ENCODE peak calls at places on chromosome 13, in ten cellular contexts. M is GF-D8; H is activated T-cell treated with anti-CD3 and anti-CD28 coated beads, Interleukin-2, amount 50 U/mL, for 48 hours; S is AG08396; N is AG08395; K is activated T-helper 1 cell treated with anti-CD3 and anti-CD28 coated beads, Interleukin-12 subunit alpha, Interleukin-12 subunit beta, Interleukin-2, Interleukin-4 antibody, amounts not matched to agents 30 ng/mL and 10 ng/mL and 1 ng/mL, durations not matched to agents 14 hours and 24 hours and 36 hours; I is NCI-H1694 treated with DMSO at 0.1 percent for 48 hours; D is KG1; W is ACHN; X is stimulated activated CD4-positive, alpha-beta T cell treated with anti-CD3 and anti-CD28 coated beads, Interleukin-4, amount 100 ng/mL, for 4 hours. G is an unnamed sample.
A peak's percentile ranks its signal among the peaks of the same experiment; 100 is the strongest.

GRCh38 chr13:27280841-27281240 is 10.2 kb downstream of the RASL11A start:
- DNase-seq in W (no peak), H (no peak), N (no peak), X (no peak), I (no peak), D (no peak), K (no peak), M (no peak), S (no peak), G (no peak)

GRCh38 chr13:98276486-98276885 is 99.4 kb upstream of the RNF113B start:
- DNase-seq in N (no peak), D (no peak), S (no peak), H (no peak), I (no peak), X (no peak), M (no peak), W (no peak), K (no peak), G (no peak)

GRCh38 chr13:78875792-78876580 is 217.0 kb upstream of the OBI1 start:
- DNase-seq in M (no peak), D (no peak), I (no peak), H (no peak), N (no peak), K (no peak), S (no peak), W (no peak), X (no peak), G (no peak)

GRCh38 chr13:30618186-30618937 is 642 bp downstream of the USPL1 start:
- DNase-seq in D (no peak), H (no peak), S (peak; percentile 10), X (peak; percentile 9), M (peak; percentile 7), W (peak; percentile 23), N (no peak), K (no peak), I (no peak), G (peak; percentile 18)

GRCh38 chr13:100497394-100497793 is 91.2 kb downstream of the GGACT start:
- DNase-seq in S (no peak), H (no peak), I (no peak), K (no peak), X (no peak), D (no peak), N (peak; percentile 31), W (no peak), M (no peak), G (peak; percentile 33)

GRCh38 chr13:78241278-78241919 is 322.8 kb upstream of the EDNRB start:
- DNase-seq in K (no peak), D (peak; percentile 13), X (no peak), M (no peak), H (peak; percentile 35), S (peak; percentile 55), W (peak; percentile 38), I (peak; percentile 71), N (peak; percentile 2), G (peak; percentile 81)

GRCh38 chr13:56907766-56908165 is 233.0 kb upstream of the PRR20A start:
- DNase-seq in W (no peak), X (no peak), D (no peak), H (no peak), K (no peak), S (no peak), M (no peak), I (no peak), N (no peak), G (no peak)

GRCh38 chr13:35729926-35730627 is 253.6 kb upstream of the MAB21L1 start:
- DNase-seq in W (no peak), N (no peak), I (no peak), D (no peak), H (no peak), X (no peak), M (no peak), K (no peak), S (no peak), G (no peak)

GRCh38 chr13:111973186-111974064 is 93.5 kb upstream of the SOX1 start:
- DNase-seq in M (no peak), S (no peak), I (no peak), W (no peak), D (no peak), X (no peak), H (no peak), K (no peak), N (no peak), G (no peak)

GRCh38 chr13:79483302-79483701 is 2.3 kb downstream of the NDFIP2 start:
- DNase-seq in W (peak; percentile 82), S (peak; percentile 30), X (no peak), H (no peak), D (no peak), K (no peak), N (peak; percentile 44), I (no peak), M (no peak), G (no peak)

GRCh38 chr13:79393564-79394249 is 12.3 kb downstream of the RBM26 start:
- DNase-seq in M (peak; percentile 67), K (no peak), I (no peak), W (no peak), X (peak; percentile 34), N (no peak), S (no peak), H (peak; percentile 48), D (no peak), G (no peak)

GRCh38 chr13:73960474-73960873 is 173.7 kb downstream of the KLF12 start:
- DNase-seq in W (no peak), D (no peak), I (no peak), N (no peak), S (no peak), X (no peak), M (no peak), K (no peak), H (no peak), G (no peak)

GRCh38 chr13:20151612-20152011 is 9.2 kb downstream of the GJA3 start:
- DNase-seq in W (no peak), H (no peak), K (no peak), N (no peak), S (no peak), M (no peak), I (no peak), X (no peak), D (no peak), G (no peak)

GRCh38 chr13:40920826-40921225 is 98.3 kb downstream of the ELF1 start:
- DNase-seq in X (no peak), I (no peak), M (no peak), W (peak; percentile 2), K (no peak), N (no peak), D (no peak), S (peak; percentile 13), H (no peak), G (no peak)

GRCh38 chr13:83325454-83325853 is 556.8 kb downstream of the SLITRK1 start:
- DNase-seq in K (no peak), D (no peak), M (no peak), N (no peak), I (no peak), W (no peak), S (peak; percentile 7), X (no peak), H (no peak), G (no peak)

GRCh38 chr13:48944221-48944620 is 31.5 kb upstream of the FNDC3A start:
- DNase-seq in N (no peak), M (no peak), W (no peak), K (no peak), H (no peak), I (no peak), X (no peak), D (no peak), S (no peak), G (no peak)

GRCh38 chr13:65287405-65287804 is 1942.7 kb downstream of the PCDH9 start:
- DNase-seq in M (no peak), X (no peak), S (no peak), K (no peak), I (no peak), H (no peak), N (no peak), W (no peak), D (no peak), G (no peak)

GRCh38 chr13:38376551-38376950 is 26.9 kb downstream of the UFM1 start:
- DNase-seq in W (no peak), M (no peak), I (no peak), D (no peak), N (no peak), H (no peak), S (no peak), K (no peak), X (no peak), G (peak; percentile 37)

GRCh38 chr13:44819245-44819644 is 170.0 kb downstream of the NUFIP1 start:
- DNase-seq in K (no peak), S (peak; percentile 53), N (peak; percentile 45), M (no peak), W (peak; percentile 36), X (no peak), D (no peak), H (no peak), I (no peak), G (no peak)

GRCh38 chr13:100753391-100753790 is 78.8 kb upstream of the TMTC4 start:
- DNase-seq in S (no peak), D (no peak), N (no peak), M (no peak), H (no peak), W (no peak), I (peak; percentile 75), K (no peak), X (no peak), G (no peak)

G was measured in AML-193.